ENCODE peak calls at places on chromosomes 16 and 17, in eight cellular contexts. X, C, P, H, F, I, T and Q are unnamed samples.

GRCh38 chr17:63086483-63087185 is 120.6 kb downstream of the TANC2 start:
- DNase-seq in X (no peak), C (no peak), P (no peak), H (no peak), F (no peak), I (no peak), T (no peak), Q (no peak)

GRCh38 chr16:69073181-69073669 is 32.2 kb upstream of the HAS3 start:
- DNase-seq in X (no peak), C (no peak), P (peak), H (no peak), F (no peak), I (peak), T (no peak), Q (no peak)

GRCh38 chr17:80649672-80650338 is 105.2 kb downstream of the RPTOR start:
- DNase-seq in X (peak), C (peak), P (peak), H (no peak), F (no peak), I (peak), T (no peak), Q (peak)

GRCh38 chr17:5832886-5833285 is 237.3 kb upstream of the WSCD1 start:
- DNase-seq in X (no peak), C (no peak), P (no peak), H (no peak), F (no peak), I (peak), T (no peak), Q (no peak)

GRCh38 chr16:25052530-25052929 is 37.4 kb upstream of the ARHGAP17 start:
- DNase-seq in X (no peak), C (no peak), P (no peak), H (no peak), F (no peak), I (no peak), T (no peak), Q (no peak)

GRCh38 chr16:16004314-16004749 is 54.9 kb downstream of the ABCC1 start:
- DNase-seq in X (no peak), C (no peak), P (peak), H (no peak), F (no peak), I (peak), T (no peak), Q (no peak)

GRCh38 chr16:1078579-1079021 is 6.1 kb downstream of the SSTR5 start:
- DNase-seq in X (no peak), C (no peak), P (peak), H (no peak), F (no peak), I (no peak), T (no peak), Q (peak)

GRCh38 chr17:58728831-58729230 is 26.8 kb upstream of the PPM1E start:
- DNase-seq in X (no peak), C (no peak), P (peak), H (no peak), F (no peak), I (no peak), T (no peak), Q (no peak)

GRCh38 chr16:12155235-12155634 is 178.7 kb downstream of the SNX29 start:
- DNase-seq in X (no peak), C (no peak), P (no peak), H (no peak), F (no peak), I (no peak), T (no peak), Q (no peak)

GRCh38 chr17:45980855-45981254 is 18.2 kb upstream of the STH start:
- DNase-seq in X (no peak), C (no peak), P (no peak), H (no peak), F (no peak), I (no peak), T (no peak), Q (no peak)

GRCh38 chr16:3142327-3142726 is 7.5 kb downstream of the ZNF213 start:
- DNase-seq in X (no peak), C (no peak), P (no peak), H (no peak), F (no peak), I (no peak), T (peak), Q (no peak)

GRCh38 chr16:49663081-49664057 is 192.5 kb downstream of the ZNF423 start:
- DNase-seq in X (no peak), C (no peak), P (no peak), H (no peak), F (no peak), I (peak), T (no peak), Q (no peak)

GRCh38 chr16:68233085-68233834 is 2.7 kb downstream of the ESRP2 start:
- DNase-seq in X (no peak), C (no peak), P (no peak), H (no peak), F (no peak), I (no peak), T (no peak), Q (no peak)

GRCh38 chr16:27374794-27375499 is 27.0 kb upstream of the IL21R start:
- DNase-seq in X (no peak), C (peak), P (peak), H (no peak), F (peak), I (peak), T (no peak), Q (peak)

GRCh38 chr17:80594666-80595269 is 50.1 kb downstream of the RPTOR start:
- DNase-seq in X (no peak), C (no peak), P (peak), H (peak), F (no peak), I (peak), T (no peak), Q (no peak)

GRCh38 chr16:68275611-68276191 is 11.4 kb downstream of the SLC7A6 start:
- DNase-seq in X (peak), C (no peak), P (no peak), H (no peak), F (no peak), I (no peak), T (no peak), Q (no peak)

GRCh38 chr17:58415371-58416055 is 1.8 kb downstream of the RNF43 start:
- DNase-seq in X (no peak), C (no peak), P (no peak), H (no peak), F (no peak), I (no peak), T (no peak), Q (peak)

GRCh38 chr17:70938311-70938710 is 769.0 kb downstream of the KCNJ2 start:
- DNase-seq in X (no peak), C (no peak), P (no peak), H (no peak), F (no peak), I (no peak), T (no peak), Q (no peak)

GRCh38 chr17:29195465-29196081 is 15.4 kb upstream of the MYO18A start:
- DNase-seq in X (no peak), C (no peak), P (no peak), H (no peak), F (peak), I (no peak), T (no peak), Q (no peak)

GRCh38 chr16:80176114-80176513 is 364.7 kb upstream of the DYNLRB2 start:
- DNase-seq in X (no peak), C (no peak), P (peak), H (no peak), F (no peak), I (peak), T (no peak), Q (no peak)